ENCODE peak calls at places on chromosome 18, in four cellular contexts. C is GM12864, U is astrocyte of the spinal cord, J is tibial nerve. M is an unnamed sample.

GRCh38 chr18:75546964-75547363 is 119.5 kb upstream of the SMIM21 start:
- DNase-seq in U (no peak), J (no peak), C (no peak), M (no peak)

GRCh38 chr18:70998490-70998889 is 709.6 kb downstream of the SOCS6 start:
- DNase-seq in J (no peak), U (no peak), C (no peak), M (no peak)

GRCh38 chr18:61554117-61554776 is 221.0 kb downstream of the CDH20 start:
- DNase-seq in U (no peak), C (no peak), J (no peak), M (no peak)

GRCh38 chr18:13442451-13442850 is 223.9 kb downstream of the LDLRAD4 start:
- DNase-seq in C (no peak), J (no peak), U (no peak), M (no peak)

GRCh38 chr18:31042391-31043181 is at the start of gene DSC3:
- DNase-seq in J (no peak), U (peak; percentile 17), C (no peak), M (peak; percentile 31)

GRCh38 chr18:76476665-76477561 is 18.1 kb downstream of the ZNF516 start:
- DNase-seq in J (no peak), C (no peak), U (peak; percentile 93), M (no peak)

GRCh38 chr18:3177902-3178687 is 41.7 kb downstream of the MYOM1 start:
- DNase-seq in C (peak; percentile 97), J (peak; percentile 73), U (no peak), M (peak; percentile 79)

GRCh38 chr18:10979411-10979810 is 170.0 kb downstream of the PIEZO2 start:
- DNase-seq in J (no peak), C (no peak), U (no peak), M (no peak)

GRCh38 chr18:34153711-34154110 is 71.0 kb downstream of the NOL4 start:
- DNase-seq in U (peak; percentile 28), J (no peak), C (no peak), M (no peak)

GRCh38 chr18:67417864-67418523 is 98.5 kb downstream of the DSEL start:
- DNase-seq in U (peak; percentile 54), C (peak; percentile 4), J (no peak), M (peak; percentile 17)

GRCh38 chr18:10271481-10271880 is 183.0 kb upstream of the APCDD1 start:
- DNase-seq in J (no peak), C (no peak), U (no peak), M (no peak)

GRCh38 chr18:72409923-72410322 is 134.2 kb downstream of the CBLN2 start:
- DNase-seq in U (no peak), J (no peak), C (no peak), M (no peak)

GRCh38 chr18:68244786-68245185 is 470.1 kb downstream of the TMX3 start:
- DNase-seq in J (no peak), U (peak; percentile 29), C (no peak), M (no peak)

GRCh38 chr18:76490701-76491171 is 4.3 kb downstream of the ZNF516 start:
- DNase-seq in C (no peak), J (peak; percentile 44), U (no peak), M (peak; percentile 65)

GRCh38 chr18:42413870-42414269 is 458.8 kb downstream of the PIK3C3 start:
- DNase-seq in J (no peak), U (peak; percentile 29), C (no peak), M (no peak)

GRCh38 chr18:35289293-35290069 is 548 bp downstream of the ZSCAN30 start:
- DNase-seq in C (peak; percentile 10), U (peak; percentile 5), J (no peak), M (no peak)

GRCh38 chr18:75915941-75916640 is 488.6 kb upstream of the SMIM21 start:
- DNase-seq in J (no peak), U (no peak), C (no peak), M (peak; percentile 32)

GRCh38 chr18:69843047-69843446 is 104.6 kb downstream of the CD226 start:
- DNase-seq in U (no peak), C (no peak), J (no peak), M (no peak)

GRCh38 chr18:76467371-76468190 is 27.5 kb downstream of the ZNF516 start:
- DNase-seq in C (no peak), U (no peak), J (no peak), M (no peak)

GRCh38 chr18:62331581-62332436 is 6.7 kb downstream of the TNFRSF11A start:
- DNase-seq in J (peak; percentile 62), U (peak; percentile 49), C (no peak), M (no peak)

GRCh38 chr18:13893418-13893760 is 21.9 kb downstream of the MC2R start:
- DNase-seq in C (peak; percentile 66), J (no peak), U (no peak), M (peak; percentile 80)

GRCh38 chr18:63285332-63285731 is 34.2 kb downstream of the BCL2 start:
- DNase-seq in U (no peak), J (no peak), C (peak; percentile 68), M (peak; percentile 57)

GRCh38 chr18:73940721-73941120 is 206.9 kb downstream of the FBXO15 start:
- DNase-seq in J (no peak), C (no peak), U (no peak), M (no peak)

GRCh38 chr18:48815581-48816324 is 135.0 kb downstream of the SMAD7 start:
- DNase-seq in U (peak; percentile 15), J (no peak), C (no peak), M (no peak)

GRCh38 chr18:62610509-62611394 is 87.9 kb downstream of the ZCCHC2 start:
- DNase-seq in C (no peak), U (no peak), J (no peak), M (no peak)

GRCh38 chr18:34624551-34624950 is 85.5 kb upstream of the DTNA start:
- DNase-seq in J (no peak), U (no peak), C (no peak), M (no peak)

GRCh38 chr18:57728941-57729511 is 74.1 kb downstream of the ATP8B1 start:
- DNase-seq in C (no peak), U (no peak), J (no peak), M (no peak)

GRCh38 chr18:53799134-53799533 is 425.3 kb downstream of the MBD2 start:
- DNase-seq in U (peak; percentile 65), J (no peak), C (no peak), M (no peak)

GRCh38 chr18:9826666-9827065 is 59.1 kb upstream of the TXNDC2 start:
- DNase-seq in U (no peak), J (no peak), C (no peak), M (no peak)

GRCh38 chr18:59123588-59124369 is 15.9 kb upstream of the SEC11C start:
- DNase-seq in C (no peak), U (peak; percentile 88), J (no peak), M (no peak)

GRCh38 chr18:51890762-51891161 is 449.2 kb upstream of the DCC start:
- DNase-seq in U (peak; percentile 70), J (no peak), C (no peak), M (no peak)

GRCh38 chr18:25594351-25594750 is 242.4 kb upstream of the ZNF521 start:
- DNase-seq in U (no peak), J (no peak), C (no peak), M (no peak)

GRCh38 chr18:48100712-48101165 is 170.3 kb upstream of the SMAD2 start:
- DNase-seq in U (no peak), C (no peak), J (no peak), M (no peak)

GRCh38 chr18:32469691-32470131 is 971 bp downstream of the GAREM1 start:
- DNase-seq in J (no peak), C (no peak), U (peak; percentile 38), M (no peak)

GRCh38 chr18:32472841-32473240 is 2.2 kb upstream of the GAREM1 start:
- DNase-seq in J (no peak), C (no peak), U (no peak), M (no peak)

GRCh38 chr18:32469190-32469611 is 1.5 kb downstream of the GAREM1 start:
- DNase-seq in U (peak; percentile 25), C (no peak), J (peak; percentile 17), M (peak; percentile 26)

GRCh38 chr18:32470136-32470712 is 458 bp downstream of the GAREM1 start:
- DNase-seq in U (no peak), J (no peak), C (no peak), M (peak; percentile 49)

GRCh38 chr18:32470713-32471633 is at the start of gene GAREM1:
- DNase-seq in C (peak; percentile 60), U (peak; percentile 99), J (peak; percentile 91), M (peak; percentile 94)
- TF ChIP-seq CTCF in C (peak; percentile 47), U (peak; percentile 68), J (peak; percentile 96), M (peak; percentile 62)

DNA sequence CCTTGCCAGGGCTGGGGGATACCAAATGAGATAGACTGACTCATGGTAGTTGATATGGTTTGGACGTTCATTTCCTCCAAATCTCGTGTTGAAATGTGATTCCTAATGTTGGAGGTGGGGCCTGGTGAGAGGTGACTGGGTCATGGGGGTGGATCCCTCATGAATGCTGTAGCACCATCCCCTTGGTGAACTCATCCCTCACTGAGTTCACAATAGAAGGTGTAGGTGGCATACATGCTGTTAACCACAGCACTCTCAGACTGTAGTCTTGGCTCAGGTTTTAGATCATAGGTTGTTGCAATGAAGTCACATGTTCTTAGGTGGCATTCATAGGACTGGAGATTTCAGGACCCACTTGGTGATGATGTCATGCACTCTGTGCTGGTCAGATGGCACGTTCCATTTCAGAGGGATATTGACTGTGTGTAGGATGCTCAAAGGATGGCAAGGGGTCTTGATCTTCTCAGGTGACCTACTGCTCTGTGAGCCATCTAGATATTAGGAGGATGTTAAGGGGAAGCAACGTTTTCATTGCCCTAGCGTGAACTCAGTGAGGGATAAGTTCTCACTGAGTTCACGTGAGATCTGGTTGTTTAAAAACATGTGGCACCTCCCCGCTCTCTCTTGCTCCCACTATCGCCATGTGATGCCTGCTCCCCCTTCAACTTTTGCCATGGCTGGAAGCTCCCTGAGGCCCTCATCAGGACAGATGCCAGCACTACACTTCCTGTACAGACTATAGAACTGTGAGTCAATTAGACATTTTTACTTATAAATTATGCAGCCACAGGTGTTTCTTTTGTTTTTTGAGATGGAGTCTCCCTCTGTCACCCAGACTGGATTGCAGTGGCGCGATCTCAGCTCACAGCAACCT is 73.8 kb upstream of the ACAA2 start:
- DNase-seq in C (no peak), U (no peak), J (no peak), M (no peak)
- TF ChIP-seq CTCF in C (peak; percentile 28), U (peak; percentile 10), J (no peak), M (no peak)

DNA sequence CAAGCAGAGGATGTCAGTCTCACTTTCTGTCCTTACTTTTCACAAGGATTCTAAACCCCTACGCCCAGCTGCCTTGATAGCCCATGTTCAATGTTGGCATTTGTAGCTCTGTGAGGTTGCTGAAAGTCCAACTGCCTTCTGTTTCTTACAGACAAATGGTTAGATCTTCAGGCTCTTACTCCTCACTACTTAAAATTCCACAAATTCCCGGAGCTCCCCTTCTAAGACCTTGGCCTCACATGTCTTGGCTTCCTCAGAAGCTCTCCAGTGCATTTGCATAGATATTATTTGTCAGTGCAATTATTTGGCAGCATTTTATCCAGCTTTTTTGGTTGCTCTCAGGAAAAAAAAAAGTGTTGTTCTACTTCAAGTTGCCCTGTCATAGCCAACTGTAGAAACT is 453.7 kb upstream of the CELF4 start:
- DNase-seq in U (no peak), J (no peak), C (no peak), M (no peak)
- TF ChIP-seq CTCF in U (no peak), J (no peak), C (no peak), M (no peak)

DNA sequence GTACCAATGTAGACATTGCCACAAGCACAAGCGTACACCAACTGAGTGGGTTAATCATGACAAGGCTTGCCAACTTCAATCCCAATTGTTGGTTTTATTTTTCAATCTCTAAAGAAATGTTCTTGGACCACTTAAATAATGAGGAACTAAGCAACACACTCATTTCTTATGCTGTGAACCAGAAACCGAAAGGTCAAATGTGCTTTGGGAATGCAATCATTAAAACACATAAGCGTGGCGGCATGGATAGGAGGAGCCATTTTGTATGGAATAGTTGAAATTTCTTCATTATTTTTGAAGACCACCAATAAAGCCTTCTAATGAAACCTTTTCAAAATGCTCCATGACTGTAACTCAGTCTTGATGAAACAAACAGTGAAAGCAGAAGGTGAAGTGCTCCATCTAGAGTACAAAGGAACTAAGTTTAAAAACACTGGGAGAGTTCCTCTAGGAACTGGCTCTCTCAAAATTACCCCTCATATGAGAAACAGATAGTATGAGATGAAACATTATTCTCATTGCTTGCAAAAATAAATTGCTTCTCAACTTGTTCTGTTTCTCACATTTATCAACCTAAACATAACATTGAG is 113.2 kb upstream of the CHST9 start:
- DNase-seq in U (peak; percentile 4), J (no peak), C (no peak), M (no peak)
- TF ChIP-seq CTCF in U (no peak), J (peak; percentile 10), C (no peak), M (no peak)